ENCODE peak calls at places on chromosomes 2 and 18, in six cellular contexts. One of them, this sample, is unnamed.

GRCh38 chr2:152907046-152907445 is 188.6 kb downstream of the ARL6IP6 start:
- DNase-seq in HepG2: no peak
- DNase-seq in Daoy: no peak
- DNase-seq in NT2/D1: no peak
- DNase-seq in HEK293T: no peak
- DNase-seq in fibroblast of pulmonary artery: no peak
- DNase-seq in this sample: no peak

GRCh38 chr2:101732199-101732598 is 34.7 kb downstream of the MAP4K4 start:
- DNase-seq in HepG2: no peak
- DNase-seq in Daoy: no peak
- DNase-seq in NT2/D1: no peak
- DNase-seq in HEK293T: no peak
- DNase-seq in fibroblast of pulmonary artery: no peak
- DNase-seq in this sample: no peak

GRCh38 chr2:30947686-30948085 is 140.4 kb upstream of the CAPN13 start:
- DNase-seq in HepG2: no peak
- DNase-seq in Daoy: no peak
- DNase-seq in NT2/D1: no peak
- DNase-seq in HEK293T: no peak
- DNase-seq in fibroblast of pulmonary artery: no peak
- DNase-seq in this sample: no peak

GRCh38 chr2:50765590-50765989 is 266.3 kb downstream of the NRXN1 start:
- DNase-seq in HepG2: no peak
- DNase-seq in Daoy: no peak
- DNase-seq in NT2/D1: no peak
- DNase-seq in HEK293T: no peak
- DNase-seq in fibroblast of pulmonary artery: no peak
- DNase-seq in this sample: no peak

GRCh38 chr2:105959357-105959756 is 214.6 kb downstream of the NCK2 start:
- DNase-seq in HepG2: no peak
- DNase-seq in Daoy: no peak
- DNase-seq in NT2/D1: no peak
- DNase-seq in HEK293T: no peak
- DNase-seq in fibroblast of pulmonary artery: no peak
- DNase-seq in this sample: no peak

GRCh38 chr2:85110991-85111560 is 22.1 kb upstream of the TCF7L1 start:
- DNase-seq in HepG2: no peak
- DNase-seq in Daoy: peak
- DNase-seq in NT2/D1: no peak
- DNase-seq in HEK293T: no peak
- DNase-seq in fibroblast of pulmonary artery: no peak
- DNase-seq in this sample: no peak

GRCh38 chr2:198042189-198042588 is 237.8 kb downstream of the PLCL1 start:
- DNase-seq in HepG2: no peak
- DNase-seq in Daoy: no peak
- DNase-seq in NT2/D1: no peak
- DNase-seq in HEK293T: no peak
- DNase-seq in fibroblast of pulmonary artery: no peak
- DNase-seq in this sample: no peak

GRCh38 chr2:88813612-88814011 is 122.1 kb downstream of the RPIA start:
- DNase-seq in HepG2: no peak
- DNase-seq in Daoy: no peak
- DNase-seq in NT2/D1: peak
- DNase-seq in HEK293T: no peak
- DNase-seq in fibroblast of pulmonary artery: peak
- DNase-seq in this sample: no peak

GRCh38 chr2:218405365-218406208 is 5.9 kb downstream of the CTDSP1 start:
- DNase-seq in HepG2: no peak
- DNase-seq in Daoy: no peak
- DNase-seq in NT2/D1: no peak
- DNase-seq in HEK293T: no peak
- DNase-seq in fibroblast of pulmonary artery: no peak
- DNase-seq in this sample: no peak

GRCh38 chr2:190856985-190857384 is 23.6 kb upstream of the GLS start:
- DNase-seq in HepG2: no peak
- DNase-seq in Daoy: no peak
- DNase-seq in NT2/D1: no peak
- DNase-seq in HEK293T: no peak
- DNase-seq in fibroblast of pulmonary artery: no peak
- DNase-seq in this sample: peak

GRCh38 chr2:19574788-19575260 is 216.4 kb upstream of the OSR1 start:
- DNase-seq in HepG2: no peak
- DNase-seq in Daoy: peak
- DNase-seq in NT2/D1: no peak
- DNase-seq in HEK293T: no peak
- DNase-seq in fibroblast of pulmonary artery: peak
- DNase-seq in this sample: no peak

GRCh38 chr18:7524786-7525185 is 42.3 kb upstream of the PTPRM start:
- DNase-seq in HepG2: no peak
- DNase-seq in Daoy: peak
- DNase-seq in NT2/D1: no peak
- DNase-seq in HEK293T: no peak
- DNase-seq in fibroblast of pulmonary artery: peak
- DNase-seq in this sample: no peak

GRCh38 chr18:8262221-8262620 is 347.0 kb upstream of the RAB12 start:
- DNase-seq in HepG2: no peak
- DNase-seq in Daoy: no peak
- DNase-seq in NT2/D1: no peak
- DNase-seq in HEK293T: no peak
- DNase-seq in fibroblast of pulmonary artery: no peak
- DNase-seq in this sample: no peak

GRCh38 chr2:24824966-24825882 is 32.0 kb downstream of the CENPO start:
- DNase-seq in HepG2: no peak
- DNase-seq in Daoy: peak
- DNase-seq in NT2/D1: no peak
- DNase-seq in HEK293T: peak
- DNase-seq in fibroblast of pulmonary artery: peak
- DNase-seq in this sample: peak

GRCh38 chr2:108128226-108128786 is 111.5 kb upstream of the SULT1C3 start:
- DNase-seq in HepG2: no peak
- DNase-seq in Daoy: no peak
- DNase-seq in NT2/D1: no peak
- DNase-seq in HEK293T: peak
- DNase-seq in fibroblast of pulmonary artery: no peak
- DNase-seq in this sample: no peak

GRCh38 chr2:148666555-148666954 is 22.0 kb downstream of the EPC2 start:
- DNase-seq in HepG2: no peak
- DNase-seq in Daoy: no peak
- DNase-seq in NT2/D1: no peak
- DNase-seq in HEK293T: no peak
- DNase-seq in fibroblast of pulmonary artery: no peak
- DNase-seq in this sample: no peak

GRCh38 chr2:133790706-133791105 is 222.4 kb upstream of the NCKAP5 start:
- DNase-seq in HepG2: no peak
- DNase-seq in Daoy: peak
- DNase-seq in NT2/D1: no peak
- DNase-seq in HEK293T: no peak
- DNase-seq in fibroblast of pulmonary artery: peak
- DNase-seq in this sample: no peak

GRCh38 chr2:11822746-11823411 is 76.4 kb downstream of the LPIN1 start:
- DNase-seq in HepG2: peak
- DNase-seq in Daoy: no peak
- DNase-seq in NT2/D1: no peak
- DNase-seq in HEK293T: no peak
- DNase-seq in fibroblast of pulmonary artery: no peak
- DNase-seq in this sample: no peak

GRCh38 chr2:157283468-157283867 is 26.0 kb downstream of the GALNT5 start:
- DNase-seq in HepG2: no peak
- DNase-seq in Daoy: no peak
- DNase-seq in NT2/D1: no peak
- DNase-seq in HEK293T: no peak
- DNase-seq in fibroblast of pulmonary artery: no peak
- DNase-seq in this sample: no peak

GRCh38 chr2:230901006-230901405 is 24.0 kb downstream of the GPR55 start:
- DNase-seq in HepG2: no peak
- DNase-seq in Daoy: no peak
- DNase-seq in NT2/D1: no peak
- DNase-seq in HEK293T: no peak
- DNase-seq in fibroblast of pulmonary artery: no peak
- DNase-seq in this sample: no peak

GRCh38 chr2:119644186-119644585 is 34.8 kb upstream of the TMEM177 start:
- DNase-seq in HepG2: no peak
- DNase-seq in Daoy: peak
- DNase-seq in NT2/D1: no peak
- DNase-seq in HEK293T: no peak
- DNase-seq in fibroblast of pulmonary artery: peak
- DNase-seq in this sample: no peak

GRCh38 chr2:208466133-208466919 is 59.7 kb downstream of the PTH2R start:
- DNase-seq in HepG2: peak
- DNase-seq in Daoy: peak
- DNase-seq in NT2/D1: peak
- DNase-seq in HEK293T: peak
- DNase-seq in fibroblast of pulmonary artery: peak
- DNase-seq in this sample: peak

GRCh38 chr2:11667194-11667593 is 2.8 kb downstream of the NTSR2 start:
- DNase-seq in HepG2: no peak
- DNase-seq in Daoy: no peak
- DNase-seq in NT2/D1: no peak
- DNase-seq in HEK293T: no peak
- DNase-seq in fibroblast of pulmonary artery: no peak
- DNase-seq in this sample: no peak

GRCh38 chr2:136916131-136916530 is 150.8 kb downstream of the THSD7B start:
- DNase-seq in HepG2: no peak
- DNase-seq in Daoy: no peak
- DNase-seq in NT2/D1: no peak
- DNase-seq in HEK293T: no peak
- DNase-seq in fibroblast of pulmonary artery: no peak
- DNase-seq in this sample: no peak

GRCh38 chr18:55751476-55751875 is 163.5 kb upstream of the TCF4 start:
- DNase-seq in HepG2: no peak
- DNase-seq in Daoy: no peak
- DNase-seq in NT2/D1: no peak
- DNase-seq in HEK293T: no peak
- DNase-seq in fibroblast of pulmonary artery: no peak
- DNase-seq in this sample: no peak

GRCh38 chr2:192016265-192016664 is 169.4 kb upstream of the CAVIN2 start:
- DNase-seq in HepG2: no peak
- DNase-seq in Daoy: peak
- DNase-seq in NT2/D1: no peak
- DNase-seq in HEK293T: no peak
- DNase-seq in fibroblast of pulmonary artery: no peak
- DNase-seq in this sample: no peak

GRCh38 chr2:105114551-105114950 is 76.7 kb downstream of the MRPS9 start:
- DNase-seq in HepG2: peak
- DNase-seq in Daoy: peak
- DNase-seq in NT2/D1: no peak
- DNase-seq in HEK293T: peak
- DNase-seq in fibroblast of pulmonary artery: peak
- DNase-seq in this sample: peak

GRCh38 chr2:226909131-226909530 is 73.3 kb downstream of the RHBDD1 start:
- DNase-seq in HepG2: no peak
- DNase-seq in Daoy: no peak
- DNase-seq in NT2/D1: no peak
- DNase-seq in HEK293T: no peak
- DNase-seq in fibroblast of pulmonary artery: no peak
- DNase-seq in this sample: no peak

GRCh38 chr2:190637331-190637734 is 11.6 kb upstream of the NAB1 start:
- DNase-seq in HepG2: no peak
- DNase-seq in Daoy: no peak
- DNase-seq in NT2/D1: no peak
- DNase-seq in HEK293T: no peak
- DNase-seq in fibroblast of pulmonary artery: peak
- DNase-seq in this sample: peak

GRCh38 chr18:24659837-24660720 is 199.6 kb downstream of the HRH4 start:
- DNase-seq in HepG2: no peak
- DNase-seq in Daoy: peak
- DNase-seq in NT2/D1: no peak
- DNase-seq in HEK293T: no peak
- DNase-seq in fibroblast of pulmonary artery: peak
- DNase-seq in this sample: no peak

GRCh38 chr2:8541636-8542035 is 140.2 kb upstream of the ID2 start:
- DNase-seq in HepG2: no peak
- DNase-seq in Daoy: no peak
- DNase-seq in NT2/D1: no peak
- DNase-seq in HEK293T: no peak
- DNase-seq in fibroblast of pulmonary artery: no peak
- DNase-seq in this sample: no peak

GRCh38 chr2:28602751-28603639 is 107.1 kb downstream of the PLB1 start:
- DNase-seq in HepG2: no peak
- DNase-seq in Daoy: no peak
- DNase-seq in NT2/D1: no peak
- DNase-seq in HEK293T: no peak
- DNase-seq in fibroblast of pulmonary artery: peak
- DNase-seq in this sample: no peak

GRCh38 chr2:42163444-42164045 is 5.6 kb upstream of the EML4 start:
- DNase-seq in HepG2: no peak
- DNase-seq in Daoy: no peak
- DNase-seq in NT2/D1: no peak
- DNase-seq in HEK293T: no peak
- DNase-seq in fibroblast of pulmonary artery: no peak
- DNase-seq in this sample: no peak

This sample was measured in A549.